ENCODE peak calls at places on chromosomes 16 and 17, in six cellular contexts. M is left ventricle myocardium inferior; W is CD4-positive, alpha-beta T cell; G is body of pancreas; N is Peyer's patch; J is uterus. E is an unnamed sample. For H3K9me3, the result is how much of the 10 kb centered on the place peaks cover.

GRCh38 chr16:15518412-15519351 is 84.3 kb downstream of the BMERB1 start:
- DNase-seq in N (no peak), M (peak), G (peak), W (no peak), J (peak), E (peak)

GRCh38 chr16:67404740-67405226 is 11.5 kb upstream of the TPPP3 start:
- DNase-seq in W (no peak), M (no peak), J (no peak), G (peak), N (no peak), E (no peak)

GRCh38 chr16:49488740-49489525 is 115.3 kb downstream of the C16orf78 start:
- DNase-seq in N (no peak), J (no peak), W (no peak), G (no peak), M (no peak), E (no peak)

GRCh38 chr17:73214008-73214407 is 21.2 kb downstream of the COG1 start:
- DNase-seq in M (no peak), G (no peak), J (no peak), W (no peak), N (no peak), E (no peak)

GRCh38 chr17:59842901-59843652 is 49.7 kb downstream of the TUBD1 start:
- DNase-seq in G (peak), J (peak), M (no peak), W (peak), N (no peak), E (no peak)

GRCh38 chr17:30278032-30278431 is 13.7 kb downstream of the BLMH start:
- DNase-seq in W (no peak), M (peak), G (peak), J (no peak), N (no peak), E (no peak)

GRCh38 chr17:80923211-80924110 is 68.2 kb upstream of the CHMP6 start:
- DNase-seq in M (no peak), N (no peak), J (no peak), G (peak), W (no peak), E (no peak)

GRCh38 chr16:12087901-12088364 is 111.4 kb downstream of the SNX29 start:
- DNase-seq in N (peak), J (no peak), G (no peak), W (no peak), M (peak), E (no peak)

GRCh38 chr17:26962255-26963162 is 331.4 kb upstream of the WSB1 start:
- DNase-seq in M (no peak), N (no peak), J (no peak), W (no peak), G (no peak), E (no peak)

GRCh38 chr17:40702271-40702670 is 1.3 kb downstream of the KRT24 start:
- DNase-seq in W (no peak), J (no peak), N (no peak), M (no peak), G (no peak), E (no peak)

GRCh38 chr17:80101160-80101945 is at the start of gene GAA:
- DNase-seq in N (peak), G (peak), W (peak), M (peak), J (peak), E (peak)

GRCh38 chr17:44124118-44124438 is 637 bp upstream of the HDAC5 start:
- DNase-seq in N (no peak), J (no peak), G (no peak), M (no peak), W (no peak), E (no peak)

GRCh38 chr17:73776978-73777567 is 132.8 kb upstream of the SDK2 start:
- DNase-seq in N (no peak), M (no peak), J (no peak), G (no peak), W (no peak), E (no peak)

GRCh38 chr17:73773702-73774101 is 129.5 kb upstream of the SDK2 start:
- DNase-seq in M (no peak), N (no peak), G (no peak), J (no peak), W (no peak), E (no peak)

GRCh38 chr16:58464916-58465731 is 34.8 kb upstream of the NDRG4 start:
- DNase-seq in M (no peak), J (no peak), G (no peak), N (no peak), W (no peak), E (no peak)

GRCh38 chr17:46191332-46192210 is 1.7 kb downstream of the KANSL1 start:
- DNase-seq in M (no peak), N (no peak), G (peak), J (no peak), W (no peak), E (no peak)

GRCh38 chr16:85162478-85163277 is 50.4 kb upstream of the CIBAR2 start:
- DNase-seq in G (no peak), J (peak), N (no peak), W (no peak), M (peak), E (peak)

GRCh38 chr17:2709173-2709661 is 2.3 kb downstream of the CLUH start:
- DNase-seq in M (no peak), J (no peak), N (peak), W (no peak), G (peak), E (no peak)

GRCh38 chr17:1941241-1942065 is 83.7 kb downstream of the RTN4RL1 start:
- DNase-seq in G (no peak), N (no peak), W (no peak), M (no peak), J (no peak), E (no peak)

GRCh38 chr16:12661656-12662172 is 142.0 kb downstream of the CPPED1 start:
- DNase-seq in M (no peak), W (no peak), N (no peak), G (peak), J (no peak), E (no peak)

GRCh38 chr16:88815227-88815626 is 3.5 kb upstream of the APRT start:
- DNase-seq in G (no peak), W (no peak), M (no peak), J (no peak), N (no peak), E (no peak)

GRCh38 chr17:68812876-68813584 is 142.2 kb downstream of the ABCA8 start:
- DNase-seq in N (no peak), J (no peak), W (no peak), G (no peak), M (no peak), E (no peak)

GRCh38 chr17:8965394-8966168 is at the start of gene PIK3R5:
- DNase-seq in M (peak), G (peak), N (peak), J (no peak), W (peak), E (no peak)

GRCh38 chr16:85767569-85767968 is 16.7 kb upstream of the C16orf74 start:
- DNase-seq in W (no peak), G (no peak), M (no peak), N (no peak), J (no peak), E (no peak)

GRCh38 chr16:54597222-54597621 is 310.6 kb upstream of the IRX3 start:
- DNase-seq in J (no peak), N (no peak), W (no peak), M (no peak), G (no peak), E (no peak)

GRCh38 chr17:51185763-51186332 is 19.6 kb downstream of the NME2 start:
- DNase-seq in J (no peak), G (no peak), M (no peak), N (no peak), W (no peak), E (no peak)

GRCh38 chr16:67632415-67633172 is 12.3 kb upstream of the CARMIL2 start:
- DNase-seq in N (no peak), W (no peak), G (no peak), M (peak), J (no peak), E (no peak)

GRCh38 chr16:58366247-58367031 is 25.8 kb upstream of the GINS3 start:
- DNase-seq in G (no peak), W (no peak), J (no peak), M (no peak), N (no peak), E (no peak)

GRCh38 chr16:54175552-54176375 is 110.8 kb downstream of the IRX3 start:
- DNase-seq in W (no peak), J (no peak), N (no peak), M (no peak), G (no peak), E (no peak)

DNA sequence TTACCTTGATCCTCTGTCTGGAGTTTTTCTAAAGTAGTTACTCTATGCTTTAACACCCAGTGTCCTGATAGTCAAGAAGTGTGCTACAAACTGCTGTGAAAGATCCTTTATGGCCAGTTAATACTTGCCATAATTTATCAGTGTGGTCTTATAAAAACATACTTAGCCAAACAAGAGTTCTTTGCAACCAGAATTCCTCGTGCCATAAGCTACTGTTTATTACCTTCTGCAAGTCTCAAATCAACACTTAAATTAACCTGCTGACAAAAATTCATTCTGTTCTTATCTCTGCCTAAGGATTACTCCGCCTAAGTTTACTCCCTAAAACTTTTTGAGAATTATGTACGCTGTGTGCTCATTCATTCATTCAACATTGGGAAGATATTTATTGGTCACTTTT is 22.8 kb downstream of the ZNF75A start:
- DNase-seq in G (no peak), N (no peak), W (no peak), J (no peak), M (no peak), E (no peak)
- H3K9me3 ChIP-seq in G (under half), N (under half), W (under half), J (under half), M (half or more), E (under half)

DNA sequence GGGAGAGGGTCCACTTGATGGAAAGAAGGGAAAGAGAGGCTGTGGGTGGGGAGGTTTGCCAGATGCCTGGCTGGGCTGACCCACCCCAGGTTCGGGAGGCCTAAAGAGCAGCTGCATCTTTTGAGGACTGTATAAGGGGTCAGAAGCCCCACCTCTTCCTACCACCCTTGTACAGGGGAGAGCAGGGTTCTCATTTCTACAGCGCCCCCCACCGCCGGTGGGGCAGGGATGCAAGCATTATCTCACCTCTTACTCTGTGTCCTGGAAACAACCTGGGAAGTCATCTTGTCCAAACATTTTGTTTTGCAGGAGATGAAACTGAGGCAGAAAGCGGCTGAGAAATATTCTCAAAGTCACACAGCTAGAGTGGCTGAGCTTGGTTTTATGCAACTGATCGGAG is 22.5 kb upstream of the CCDC182 start:
- DNase-seq in G (no peak), W (no peak), J (no peak), M (no peak), N (no peak), E (no peak)
- TF ChIP-seq CTCF in G (no peak), W (no peak), J (no peak), M (no peak), N (no peak), E (no peak)

DNA sequence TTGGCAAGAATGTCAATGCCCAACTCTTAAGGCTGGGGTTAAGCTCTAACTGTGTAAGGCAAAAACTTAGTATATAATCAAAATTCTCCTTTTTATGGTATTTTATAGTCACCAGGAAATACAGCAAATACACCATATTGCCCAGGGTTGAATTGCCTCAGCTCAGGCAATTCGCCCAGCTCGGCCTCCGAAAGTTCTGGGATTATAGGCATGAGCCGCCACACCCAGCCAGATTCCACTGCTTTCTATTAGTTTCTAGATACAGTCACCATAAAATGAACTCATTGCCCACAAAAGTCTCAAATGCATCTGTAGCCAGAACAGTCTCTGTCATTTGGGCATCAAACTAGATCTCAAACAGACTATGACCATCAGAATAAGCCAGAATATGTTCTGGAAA is 238.7 kb upstream of the TOX3 start:
- DNase-seq in N (no peak), M (no peak), W (no peak), J (no peak), G (no peak), E (no peak)
- H3K9me3 ChIP-seq in N (under half), M (under half), W (under half), J (under half), G (under half), E (under half)

DNA sequence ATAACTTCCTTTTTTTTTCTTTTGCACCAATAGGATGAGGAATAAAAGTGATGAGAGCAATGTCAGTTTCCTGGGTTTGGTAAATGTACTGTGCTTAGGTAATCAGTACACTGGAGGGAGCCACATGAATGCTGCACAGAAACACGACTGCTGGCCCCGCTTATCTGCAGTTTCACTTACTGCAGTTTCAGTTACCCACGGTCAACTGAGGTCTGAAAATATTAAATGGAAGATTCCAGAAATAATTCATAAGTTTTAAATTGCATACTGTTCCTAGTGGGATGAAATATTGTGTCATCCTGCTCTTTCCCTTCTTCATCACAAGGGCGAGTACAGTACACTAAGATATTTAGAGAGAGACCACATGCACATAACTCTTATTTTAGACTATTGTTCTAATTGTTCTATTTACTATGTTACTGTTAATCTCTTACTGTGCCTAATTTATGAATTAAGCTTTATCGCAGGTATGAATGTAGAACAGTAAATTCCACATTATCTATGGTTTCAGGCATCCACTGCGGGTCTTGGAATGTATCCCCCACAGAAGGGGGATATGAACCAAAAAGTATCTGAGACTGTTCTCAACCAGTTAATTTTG is 6.4 kb upstream of the LGALS3BP start:
- DNase-seq in G (peak), J (no peak), W (peak), N (no peak), M (no peak), E (peak)
- TF ChIP-seq CTCF in G (peak), J (no peak), W (peak), N (peak), M (peak), E (peak)

E was measured in gastrocnemius medialis.